ENCODE peak calls at places on chromosomes 4 and X, in eight cellular contexts. O, G, D, I, P, T, R and K are unnamed samples.

GRCh38 chr4:82784615-82785247 is 13.9 kb downstream of the SCD5 start:
- DNase-seq in T (peak; percentile 71), O (no peak), G (no peak), I (peak; percentile 62), R (no peak), D (no peak), P (no peak), K (no peak)

GRCh38 chrX:9308426-9308825 is 156.4 kb upstream of the TBL1X start:
- DNase-seq in G (no peak), T (no peak), D (no peak), I (no peak), R (no peak), O (no peak), P (no peak), K (no peak)

GRCh38 chr4:39706829-39707511 is 9.0 kb downstream of the UBE2K start:
- DNase-seq in T (peak; percentile 49), O (no peak), P (no peak), I (peak; percentile 76), R (no peak), G (no peak), D (peak; percentile 29), K (no peak)

GRCh38 chrX:13110427-13111324 is 66.3 kb upstream of the FAM9C start:
- DNase-seq in I (no peak), T (peak; percentile 93), O (no peak), R (peak; percentile 46), G (no peak), P (peak; percentile 97), D (peak; percentile 99), K (peak; percentile 87)

GRCh38 chr4:62548108-62548524 is 1348.0 kb downstream of the ADGRL3 start:
- DNase-seq in O (peak; percentile 65), I (peak; percentile 64), R (no peak), G (peak; percentile 30), P (no peak), T (peak; percentile 40), D (peak; percentile 0), K (no peak)

GRCh38 chr4:53776141-53776540 is 184.9 kb upstream of the LNX1 start:
- DNase-seq in P (no peak), O (no peak), T (no peak), D (no peak), R (no peak), G (no peak), I (no peak), K (no peak)

GRCh38 chr4:39932776-39933402 is 44.8 kb downstream of the PDS5A start:
- DNase-seq in D (no peak), R (no peak), P (no peak), G (no peak), I (no peak), O (no peak), T (no peak), K (no peak)

GRCh38 chrX:150770623-150771022 is 77.4 kb downstream of the MTMR1 start:
- DNase-seq in R (no peak), T (no peak), I (peak; percentile 48), G (no peak), P (no peak), D (no peak), O (no peak), K (no peak)

GRCh38 chrX:12949205-12949926 is 25.5 kb upstream of the TMSB4X start:
- DNase-seq in O (no peak), D (no peak), R (no peak), I (no peak), P (no peak), T (peak; percentile 41), G (no peak), K (no peak)

GRCh38 chr4:88275949-88276515 is 8.3 kb downstream of the PPM1K start:
- DNase-seq in D (no peak), I (no peak), R (no peak), P (no peak), T (no peak), G (no peak), O (no peak), K (no peak)

GRCh38 chr4:24922416-24922815 is 9.6 kb upstream of the CCDC149 start:
- DNase-seq in O (no peak), P (no peak), I (no peak), G (no peak), R (no peak), T (no peak), D (no peak), K (no peak)

GRCh38 chr4:111466821-111467605 is 678.2 kb upstream of the FAM241A start:
- DNase-seq in D (no peak), O (no peak), R (no peak), P (no peak), I (no peak), T (no peak), G (no peak), K (no peak)

GRCh38 chrX:8688776-8689175 is 43.2 kb downstream of the ANOS1 start:
- DNase-seq in I (peak; percentile 86), O (no peak), R (no peak), G (peak; percentile 68), P (no peak), T (no peak), D (no peak), K (no peak)

GRCh38 chrX:2933125-2933900 is 4.2 kb upstream of the ARSD start:
- DNase-seq in O (no peak), R (no peak), I (no peak), T (no peak), D (no peak), P (peak; percentile 28), G (no peak), K (peak; percentile 28)

GRCh38 chr4:8735236-8736082 is 136.2 kb downstream of the HMX1 start:
- DNase-seq in R (no peak), I (no peak), D (no peak), P (no peak), G (no peak), T (no peak), O (no peak), K (no peak)

GRCh38 chr4:15689540-15689939 is 7.9 kb downstream of the FAM200B start:
- DNase-seq in D (no peak), G (no peak), P (no peak), T (peak; percentile 49), I (no peak), R (no peak), O (no peak), K (no peak)

GRCh38 chr4:39565925-39566630 is 38.8 kb upstream of the UGDH start:
- DNase-seq in O (no peak), D (peak; percentile 57), G (no peak), T (peak; percentile 69), R (no peak), I (no peak), P (peak; percentile 84), K (peak; percentile 93)

GRCh38 chr4:21011106-21011505 is 310.8 kb downstream of the PACRGL start:
- DNase-seq in O (no peak), D (no peak), G (no peak), T (no peak), I (no peak), R (no peak), P (no peak), K (no peak)

GRCh38 chrX:39619182-39620009 is 478.4 kb downstream of the BCOR start:
- DNase-seq in O (no peak), I (no peak), T (peak; percentile 50), R (no peak), D (peak; percentile 14), P (no peak), G (no peak), K (peak; percentile 9)

GRCh38 chrX:17788956-17789562 is 51.8 kb downstream of the SCML1 start:
- DNase-seq in R (no peak), D (no peak), G (no peak), I (no peak), T (no peak), P (peak; percentile 32), O (no peak), K (no peak)
- H3K27ac ChIP-seq in R (no peak overlapping the region), D (no peak overlapping the region), G (no peak overlapping the region), I (no peak overlapping the region), T (no peak overlapping the region), P (no peak overlapping the region), O (no peak overlapping the region), K (no peak overlapping the region)

DNA sequence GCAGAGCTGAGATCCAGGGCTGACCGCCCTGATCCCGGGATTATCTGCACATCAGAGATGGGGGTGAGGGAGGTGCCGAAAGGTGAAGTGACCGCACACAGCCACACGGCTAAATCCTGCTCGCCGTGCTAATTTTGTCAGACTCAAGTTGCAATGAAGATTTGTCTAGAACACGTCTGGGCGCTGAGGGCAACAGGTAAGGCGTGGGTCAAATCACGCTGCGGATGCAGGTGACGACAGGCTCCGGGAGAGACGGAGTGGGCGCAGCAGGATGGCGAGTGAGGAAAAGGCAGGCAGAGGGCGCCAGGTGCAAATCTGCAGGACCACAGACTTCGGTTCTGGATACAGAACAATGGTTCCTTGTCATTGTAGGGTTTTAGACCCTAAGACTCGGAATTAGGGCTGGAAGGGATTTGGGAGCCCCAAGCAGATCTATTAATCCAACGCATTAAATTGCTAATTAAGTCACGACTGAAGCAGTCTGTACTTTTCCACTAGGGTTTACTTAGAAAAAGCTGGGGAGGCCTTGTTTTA is 1.9 kb upstream of the TBC1D14 start:
- DNase-seq in T (peak; percentile 47), D (peak; percentile 32), G (peak; percentile 77), R (peak; percentile 49), P (no peak), I (peak; percentile 84), O (peak; percentile 60), K (no peak)
- TF ChIP-seq CTCF in T (peak; percentile 49), D (peak; percentile 24), G (peak; percentile 59), R (peak; percentile 9), P (peak; percentile 71), I (peak; percentile 79), O (no peak), K (peak; percentile 64)

DNA sequence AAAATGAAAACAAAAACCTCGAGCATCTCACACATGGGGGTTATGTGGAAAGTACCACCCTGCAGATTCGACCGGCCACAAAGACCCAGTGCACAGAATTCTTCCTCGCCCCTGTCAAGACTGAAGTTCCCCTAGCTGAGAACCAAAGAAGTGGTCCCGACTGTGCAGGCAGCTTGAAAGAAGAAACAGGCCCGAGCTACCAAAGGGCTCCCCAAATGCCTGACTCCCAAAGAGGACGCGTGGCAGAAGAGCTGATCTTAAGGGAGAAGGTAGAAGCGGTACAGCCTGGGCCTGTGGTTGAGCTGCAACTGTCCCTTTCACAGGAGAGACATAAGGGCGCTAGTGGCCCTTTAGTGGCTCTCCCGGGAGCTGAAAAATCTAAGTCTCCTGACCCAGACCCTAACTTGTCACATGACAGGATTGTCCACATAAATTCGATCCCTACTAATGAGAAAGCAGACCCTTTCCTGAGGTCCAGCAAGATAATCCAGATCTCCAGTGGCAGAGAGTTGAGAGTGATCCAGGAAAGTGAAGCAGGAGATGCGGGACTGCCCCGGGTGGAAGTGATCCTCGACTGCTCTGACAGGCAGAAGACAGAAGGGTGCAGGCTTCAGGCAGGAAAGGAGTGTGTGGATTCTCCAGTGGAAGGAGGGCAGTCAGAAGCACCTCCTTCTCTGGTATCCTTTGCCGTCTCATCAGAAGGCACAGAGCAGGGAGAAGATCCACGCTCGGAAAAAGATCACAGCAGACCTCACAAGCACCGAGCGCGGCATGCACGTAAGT is 108.8 kb upstream of the MYOZ2 start:
- DNase-seq in R (peak; percentile 58), P (no peak), T (no peak), O (no peak), G (no peak), I (peak; percentile 63), D (peak; percentile 53), K (no peak)
- H3K27ac ChIP-seq in R (peak overlapping the region; percentile 79), P (peak overlapping the region; percentile 99), T (peak overlapping the region; percentile 59), O (no peak overlapping the region), G (no peak overlapping the region), I (no peak overlapping the region), D (peak overlapping the region; percentile 91), K (no peak overlapping the region)

DNA sequence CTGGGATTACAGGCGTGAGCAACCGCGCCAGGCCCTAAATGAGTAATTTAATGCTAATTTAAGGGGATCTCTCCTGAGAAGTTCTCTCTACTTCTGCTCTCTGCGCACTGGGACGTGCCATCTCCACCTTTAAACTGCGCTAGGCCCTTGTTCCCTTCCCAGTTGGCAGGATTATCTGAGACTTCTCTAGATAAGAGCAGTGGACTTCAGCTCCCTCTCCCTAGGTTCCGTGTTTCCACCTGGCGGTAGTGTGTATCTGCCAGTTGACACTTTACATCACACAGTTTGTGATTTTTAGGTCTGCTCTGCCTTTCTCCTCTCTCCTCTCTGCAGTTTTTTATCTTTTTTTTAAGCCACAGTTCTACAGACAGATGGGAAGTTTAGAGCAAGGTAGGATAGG is 40.2 kb downstream of the ARHGAP10 start:
- DNase-seq in G (no peak), I (no peak), T (no peak), P (no peak), D (no peak), O (no peak), R (no peak), K (no peak)
- TF ChIP-seq CTCF in G (no peak), I (no peak), T (no peak), P (no peak), D (no peak), O (no peak), R (no peak), K (no peak)